ENCODE peak calls at places on chromosome 19, in seven cellular contexts. D is GM12892, Q is endothelial cell of umbilical vein, X is uterus, M is stomach, Z is ovary, C is spleen. V is an unnamed sample.

GRCh38 chr19:55342044-55342531 is 2.4 kb downstream of the KMT5C start:
- DNase-seq in D (no peak), Q (no peak), X (no peak), M (no peak), Z (peak; percentile 46), C (no peak), V (no peak)

GRCh38 chr19:14349426-14349825 is 31.8 kb upstream of the ADGRE5 start:
- DNase-seq in D (no peak), Q (no peak), X (no peak), M (no peak), Z (no peak), C (no peak), V (no peak)

GRCh38 chr19:5287066-5287465 is 53.5 kb downstream of the PTPRS start:
- DNase-seq in D (no peak), Q (no peak), X (no peak), M (no peak), Z (no peak), C (no peak), V (no peak)

GRCh38 chr19:42092350-42092749 is 16.4 kb downstream of the ZNF574 start:
- DNase-seq in D (no peak), Q (peak; percentile 92), X (peak; percentile 55), M (peak; percentile 45), Z (no peak), C (peak; percentile 82), V (peak; percentile 26)

GRCh38 chr19:48837586-48838191 is 1.4 kb upstream of the HSD17B14 start:
- DNase-seq in D (no peak), Q (no peak), X (no peak), M (no peak), Z (no peak), C (no peak), V (no peak)

GRCh38 chr19:17522988-17523872 is 11.8 kb downstream of the PGLS start:
- DNase-seq in D (peak; percentile 84), Q (no peak), X (no peak), M (peak; percentile 49), Z (no peak), C (peak; percentile 97), V (no peak)

GRCh38 chr19:19170053-19170945 is at the start of gene MEF2B:
- DNase-seq in D (peak; percentile 96), Q (peak; percentile 58), X (no peak), M (peak; percentile 88), Z (peak; percentile 64), C (peak; percentile 93), V (peak; percentile 86)

GRCh38 chr19:38932425-38933179 is 1.9 kb downstream of the MRPS12 start:
- DNase-seq in D (no peak), Q (peak; percentile 43), X (no peak), M (no peak), Z (peak; percentile 44), C (no peak), V (peak; percentile 78)

GRCh38 chr19:21439372-21439771 is 42.4 kb downstream of the ZNF493 start:
- DNase-seq in D (no peak), Q (no peak), X (peak; percentile 30), M (peak; percentile 62), Z (peak; percentile 28), C (no peak), V (no peak)

GRCh38 chr19:48094843-48095203 is 15.8 kb downstream of the PLA2G4C start:
- DNase-seq in D (no peak), Q (no peak), X (no peak), M (no peak), Z (no peak), C (no peak), V (no peak)

GRCh38 chr19:58562126-58563033 is 4.0 kb upstream of the UBE2M start:
- DNase-seq in D (no peak), Q (peak; percentile 37), X (no peak), M (peak; percentile 48), Z (peak; percentile 75), C (peak; percentile 89), V (no peak)

GRCh38 chr19:12163841-12164240 is 945 bp downstream of the ZNF136 start:
- DNase-seq in D (no peak), Q (no peak), X (no peak), M (no peak), Z (no peak), C (no peak), V (peak; percentile 13)

GRCh38 chr19:57075801-57076492 is 43.8 kb upstream of the USP29 start:
- DNase-seq in D (no peak), Q (no peak), X (no peak), M (no peak), Z (no peak), C (no peak), V (no peak)

GRCh38 chr19:29771708-29772415 is 39.9 kb upstream of the CCNE1 start:
- DNase-seq in D (peak; percentile 47), Q (peak; percentile 38), X (no peak), M (peak; percentile 41), Z (peak; percentile 36), C (no peak), V (peak; percentile 55)

GRCh38 chr19:46759817-46760333 is 13.6 kb upstream of the STRN4 start:
- DNase-seq in D (no peak), Q (no peak), X (peak; percentile 71), M (no peak), Z (no peak), C (no peak), V (no peak)

GRCh38 chr19:29805026-29805925 is 6.5 kb upstream of the CCNE1 start:
- DNase-seq in D (no peak), Q (no peak), X (no peak), M (no peak), Z (no peak), C (peak; percentile 46), V (no peak)

GRCh38 chr19:54206030-54206830 is 5.6 kb downstream of the RPS9 start:
- DNase-seq in D (no peak), Q (no peak), X (no peak), M (no peak), Z (no peak), C (no peak), V (no peak)

GRCh38 chr19:2270157-2270571 is 11.8 kb downstream of the PEAK3 start:
- DNase-seq in D (no peak), Q (no peak), X (peak; percentile 51), M (no peak), Z (peak; percentile 74), C (peak; percentile 94), V (peak; percentile 87)

GRCh38 chr19:35845215-35846037 is 6.9 kb downstream of the NPHS1 start:
- DNase-seq in D (no peak), Q (no peak), X (no peak), M (no peak), Z (no peak), C (peak; percentile 70), V (peak; percentile 49)

GRCh38 chr19:38543807-38544568 is 73.8 kb downstream of the MAP4K1 start:
- DNase-seq in D (no peak), Q (peak; percentile 78), X (peak; percentile 45), M (peak; percentile 39), Z (peak; percentile 69), C (no peak), V (peak; percentile 93)

GRCh38 chr19:29294343-29294811 is 81.4 kb upstream of the UQCRFS1 start:
- DNase-seq in D (no peak), Q (no peak), X (no peak), M (no peak), Z (no peak), C (no peak), V (no peak)

GRCh38 chr19:3278749-3279148 is 54.3 kb downstream of the CELF5 start:
- DNase-seq in D (no peak), Q (no peak), X (no peak), M (no peak), Z (no peak), C (no peak), V (no peak)

GRCh38 chr19:19043881-19044280 is 10.5 kb downstream of the ARMC6 start:
- DNase-seq in D (no peak), Q (no peak), X (no peak), M (no peak), Z (no peak), C (no peak), V (no peak)

GRCh38 chr19:17394891-17395415 is 957 bp upstream of the CCDC194 start:
- DNase-seq in D (no peak), Q (peak; percentile 55), X (no peak), M (peak; percentile 58), Z (peak; percentile 77), C (peak; percentile 86), V (peak; percentile 70)

GRCh38 chr19:18117364-18117691 is 19.8 kb downstream of the MAST3 start:
- DNase-seq in D (no peak), Q (no peak), X (no peak), M (no peak), Z (no peak), C (no peak), V (no peak)

DNA sequence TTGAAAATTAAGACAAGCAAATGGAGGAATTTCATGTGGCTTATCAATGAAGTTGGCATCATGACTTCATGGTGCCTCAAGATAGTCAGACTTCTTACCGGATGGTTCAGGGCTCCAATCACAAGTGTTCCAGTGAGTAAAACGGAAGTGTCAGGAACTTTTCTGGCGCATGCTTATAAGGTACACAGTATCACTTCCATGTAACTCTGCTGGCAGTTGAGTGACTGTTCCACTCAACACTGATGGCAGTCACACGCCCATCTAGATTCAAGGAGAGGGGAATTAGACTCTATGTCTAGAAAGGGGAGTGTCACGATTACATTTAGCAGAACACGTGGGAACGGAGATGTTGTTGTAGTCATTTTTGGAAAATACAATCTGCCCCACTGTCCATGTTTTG is 114.3 kb downstream of the KCTD15 start:
- DNase-seq in D (no peak), Q (no peak), X (no peak), M (no peak), Z (no peak), C (no peak), V (no peak)
- TF ChIP-seq POLR2A in D (no peak), Q (no peak), X (no peak), M (no peak), Z (no peak), C (no peak), V (no peak)

GRCh38 chr19:15679089-15679488 is 6.2 kb downstream of the CYP4F12 start:
- DNase-seq in D (no peak), Q (no peak), X (no peak), M (no peak), Z (no peak), C (no peak), V (no peak)
- TF ChIP-seq POLR2A in D (no peak), Q (no peak), X (no peak), M (no peak), Z (no peak), C (no peak), V (no peak)

DNA sequence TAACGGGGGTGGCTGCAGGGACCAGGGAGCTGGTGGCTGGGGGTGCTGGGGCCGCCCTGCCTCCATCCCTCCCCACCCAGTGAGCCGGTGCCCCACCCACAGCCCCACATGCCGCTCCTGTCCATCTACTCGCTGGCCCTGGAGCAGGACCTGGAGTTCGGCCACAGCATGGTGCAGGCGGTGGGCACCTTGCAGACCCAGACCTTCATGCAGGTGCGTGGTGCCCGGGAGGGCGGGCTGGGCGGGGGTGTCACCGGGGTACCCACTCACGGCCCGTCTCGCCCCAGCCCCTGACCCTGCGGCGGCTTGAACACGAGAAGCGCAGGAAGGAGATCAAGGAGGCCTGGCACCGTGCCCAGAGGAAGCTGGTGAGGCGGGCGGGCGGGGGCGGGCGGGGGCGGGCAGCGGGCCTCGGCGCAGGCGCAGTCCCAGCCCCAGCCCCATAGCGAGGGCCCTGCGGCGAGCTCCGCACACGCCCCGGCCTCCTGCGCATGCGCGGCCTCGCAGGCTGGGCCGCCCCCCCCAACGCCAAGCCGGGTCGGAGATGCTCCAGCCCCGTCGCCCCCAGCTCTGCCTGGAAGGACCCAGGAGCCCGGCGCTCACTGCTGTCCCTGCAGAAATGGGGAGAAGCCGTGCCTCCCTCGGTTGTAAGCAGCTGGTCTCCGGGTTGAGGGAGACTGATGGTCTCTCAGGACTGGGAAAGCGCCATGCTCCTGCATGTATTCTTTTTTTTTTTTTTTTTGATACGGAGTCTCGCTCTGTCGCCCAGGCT is 7.7 kb downstream of the ARHGAP45 start:
- DNase-seq in D (peak; percentile 98), Q (no peak), X (peak; percentile 71), M (peak; percentile 94), Z (peak; percentile 65), C (peak; percentile 99), V (no peak)
- TF ChIP-seq POLR2A in D (no peak), Q (no peak), X (no peak), M (no peak), Z (no peak), C (no peak), V (no peak)

GRCh38 chr19:40444181-40445005 is at the start of gene SERTAD3:
- DNase-seq in D (peak; percentile 97), Q (peak; percentile 97), X (peak; percentile 98), M (peak; percentile 98), Z (peak; percentile 99), C (peak; percentile 99), V (peak; percentile 99)
- TF ChIP-seq POLR2A in D (peak; percentile 89), Q (peak; percentile 68), X (peak; percentile 97), M (peak; percentile 83), Z (peak; percentile 98), C (peak; percentile 82), V (peak; percentile 64)

V was measured in erythroblast.